ENCODE peak calls at places on chromosomes 2 and 18, in six cellular contexts. J, Q, X, D, N and P are unnamed samples.

GRCh38 chr2:126886906-126887280 is 11.8 kb upstream of the TEX51 start:
- DNase-seq in J (no peak), Q (peak; percentile 36), D (no peak), X (no peak), N (no peak), P (peak; percentile 26)

GRCh38 chr2:33317369-33318015 is 159.0 kb upstream of the RASGRP3 start:
- DNase-seq in Q (no peak), J (no peak), D (no peak), N (no peak), X (no peak), P (no peak)

GRCh38 chr2:227761734-227762476 is 16.2 kb downstream of the SCYGR8 start:
- DNase-seq in N (no peak), J (peak; percentile 8), Q (no peak), D (no peak), X (no peak), P (no peak)

GRCh38 chr2:127347734-127348392 is 39.9 kb downstream of the MAP3K2 start:
- DNase-seq in Q (no peak), X (no peak), N (no peak), D (no peak), J (no peak), P (no peak)

GRCh38 chr2:119792907-119793312 is 33.2 kb downstream of the PTPN4 start:
- DNase-seq in X (no peak), D (no peak), J (no peak), N (no peak), Q (no peak), P (no peak)

GRCh38 chr2:79713131-79713785 is 200.4 kb downstream of the CTNNA2 start:
- DNase-seq in N (no peak), J (no peak), Q (no peak), D (no peak), X (no peak), P (no peak)

GRCh38 chr2:240896871-240897692 is 1.1 kb upstream of the MAB21L4 start:
- DNase-seq in Q (no peak), J (no peak), D (no peak), N (no peak), X (no peak), P (no peak)

GRCh38 chr2:132896073-132896472 is 226.1 kb upstream of the LYPD1 start:
- DNase-seq in Q (no peak), D (no peak), N (no peak), X (no peak), J (no peak), P (no peak)

GRCh38 chr2:54725343-54726099 is 2.1 kb downstream of the EML6 start:
- DNase-seq in D (no peak), Q (no peak), X (no peak), N (no peak), J (no peak), P (no peak)

GRCh38 chr18:79789091-79789891 is 8.4 kb upstream of the KCNG2 start:
- DNase-seq in N (no peak), D (no peak), X (peak; percentile 73), J (no peak), Q (no peak), P (no peak)

GRCh38 chr18:55861266-55861665 is 273.3 kb upstream of the TCF4 start:
- DNase-seq in X (no peak), Q (no peak), J (peak; percentile 60), D (no peak), N (no peak), P (no peak)

GRCh38 chr18:2104620-2105462 is 466.5 kb downstream of the METTL4 start:
- DNase-seq in Q (peak; percentile 60), X (peak; percentile 80), N (peak; percentile 30), D (peak; percentile 28), J (peak; percentile 24), P (no peak)

GRCh38 chr2:230905448-230906430 is 19.3 kb downstream of the GPR55 start:
- DNase-seq in X (peak; percentile 75), Q (peak; percentile 45), J (peak; percentile 44), N (no peak), D (no peak), P (no peak)

GRCh38 chr2:11145350-11145749 is 9.9 kb upstream of the SLC66A3 start:
- DNase-seq in N (no peak), D (no peak), Q (no peak), X (no peak), J (no peak), P (no peak)

GRCh38 chr18:31192086-31192776 is 29.6 kb upstream of the DSC1 start:
- DNase-seq in Q (no peak), J (no peak), D (no peak), N (no peak), X (no peak), P (no peak)

GRCh38 chr2:231684314-231685223 is 23.8 kb upstream of the PTMA start:
- DNase-seq in Q (no peak), D (no peak), J (no peak), X (peak; percentile 82), N (peak; percentile 57), P (no peak)

GRCh38 chr2:240287011-240287410 is 146.6 kb upstream of the OTOS start:
- DNase-seq in J (no peak), Q (no peak), N (no peak), X (no peak), D (no peak), P (no peak)

GRCh38 chr2:120955427-120955826 is 219.8 kb downstream of the GLI2 start:
- DNase-seq in D (no peak), Q (no peak), N (no peak), X (no peak), J (peak; percentile 47), P (no peak)

GRCh38 chr2:240481720-240482119 is 46.3 kb downstream of the GPC1 start:
- DNase-seq in D (no peak), J (no peak), X (peak; percentile 70), Q (peak; percentile 36), N (no peak), P (no peak)

GRCh38 chr18:3120356-3120755 is 99.4 kb downstream of the MYOM1 start:
- DNase-seq in N (no peak), J (no peak), D (no peak), X (no peak), Q (no peak), P (no peak)

GRCh38 chr18:25284861-25285574 is 66.9 kb downstream of the ZNF521 start:
- DNase-seq in N (peak; percentile 21), D (no peak), Q (no peak), J (peak; percentile 41), X (no peak), P (peak; percentile 61)

GRCh38 chr2:160695402-160696060 is 201.9 kb upstream of the RBMS1 start:
- DNase-seq in X (no peak), D (no peak), N (no peak), Q (no peak), J (peak; percentile 73), P (peak; percentile 19)

GRCh38 chr18:8718401-8718913 is 13.1 kb downstream of the MTCL1 start:
- DNase-seq in Q (no peak), N (no peak), J (no peak), X (no peak), D (no peak), P (no peak)

GRCh38 chr2:165990846-165991245 is 37.3 kb upstream of the TTC21B start:
- DNase-seq in D (no peak), Q (no peak), X (no peak), N (no peak), J (no peak), P (no peak)

GRCh38 chr2:134634054-134634630 is 84.7 kb downstream of the TMEM163 start:
- DNase-seq in N (no peak), D (no peak), J (no peak), X (no peak), Q (no peak), P (no peak)

GRCh38 chr2:84971799-84972790 is 1.1 kb downstream of the KCMF1 start:
- DNase-seq in Q (peak; percentile 70), D (no peak), X (peak; percentile 95), J (peak; percentile 42), N (peak; percentile 42), P (peak; percentile 23)

GRCh38 chr2:234425923-234426603 is 70.8 kb downstream of the ARL4C start:
- DNase-seq in X (peak; percentile 94), N (no peak), D (no peak), Q (no peak), J (no peak), P (no peak)

GRCh38 chr18:14907420-14907819 is 159.4 kb downstream of the ANKRD30B start:
- DNase-seq in X (peak; percentile 49), Q (no peak), N (no peak), J (no peak), D (no peak), P (no peak)

GRCh38 chr2:240369725-240370585 is 65.5 kb upstream of the GPC1 start:
- DNase-seq in N (peak; percentile 86), D (peak; percentile 95), X (no peak), J (peak; percentile 93), Q (peak; percentile 92), P (peak; percentile 73)

GRCh38 chr2:142873850-142874287 is 3.6 kb upstream of the KYNU start:
- DNase-seq in X (no peak), Q (no peak), N (no peak), J (peak; percentile 31), D (no peak), P (no peak)
- TF ChIP-seq POLR2A in X (no peak), Q (no peak), N (no peak), J (no peak), D (no peak), P (no peak)

GRCh38 chr18:70376914-70377258 is 88.0 kb downstream of the SOCS6 start:
- DNase-seq in X (no peak), N (no peak), J (no peak), D (peak; percentile 70), Q (no peak), P (no peak)
- H3K27ac ChIP-seq in X (no peak overlapping the region), N (no peak overlapping the region), J (no peak overlapping the region), D (peak overlapping the region; percentile 92), Q (no peak overlapping the region), P (no peak overlapping the region)

GRCh38 chr18:48227206-48227605 is 182.0 kb downstream of the ZBTB7C start:
- DNase-seq in D (no peak), Q (no peak), X (no peak), N (no peak), J (no peak), P (no peak)
- TF ChIP-seq POLR2A in D (no peak), Q (no peak), X (no peak), N (no peak), J (no peak), P (no peak)

GRCh38 chr2:151302286-151302878 is 12.9 kb upstream of the NMI start:
- DNase-seq in X (no peak), Q (no peak), N (no peak), D (no peak), J (peak; percentile 23), P (no peak)

GRCh38 chr2:151292546-151292945 is 3.1 kb upstream of the NMI start:
- DNase-seq in N (no peak), Q (no peak), D (no peak), J (no peak), X (no peak), P (no peak)

GRCh38 chr2:151302879-151303278 is 13.4 kb upstream of the NMI start:
- DNase-seq in J (peak; percentile 90), Q (peak; percentile 66), D (no peak), X (no peak), N (no peak), P (no peak)

GRCh38 chr2:151299940-151300539 is 10.6 kb upstream of the NMI start:
- DNase-seq in N (no peak), D (no peak), X (no peak), Q (no peak), J (peak; percentile 12), P (no peak)

DNA sequence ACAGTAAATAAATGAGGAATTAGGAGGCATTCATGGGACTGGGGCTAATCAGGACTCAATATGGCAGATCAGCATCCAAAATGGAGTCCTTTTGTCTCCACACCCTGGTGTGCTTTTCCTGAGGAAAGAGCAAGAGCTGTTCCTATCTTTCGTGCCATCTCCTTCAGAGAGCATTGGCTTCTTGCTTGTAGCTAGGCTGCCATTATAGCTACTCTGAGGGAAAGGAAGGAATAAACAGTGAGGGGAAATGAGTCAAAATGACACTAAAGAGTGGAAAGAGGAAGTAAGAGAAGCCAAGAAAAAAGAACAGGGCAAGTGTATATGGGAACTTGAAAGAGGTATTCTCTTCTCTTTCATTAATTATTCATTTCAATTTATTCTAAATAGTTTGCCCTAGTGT is 8.4 kb upstream of the NMI start:
- DNase-seq in Q (no peak), X (no peak), N (no peak), D (no peak), J (peak; percentile 11), P (no peak)
- H3K27ac ChIP-seq in Q (no peak overlapping the region), X (peak overlapping the region; percentile 70), N (no peak overlapping the region), D (no peak overlapping the region), J (no peak overlapping the region), P (no peak overlapping the region)